ENCODE peak calls at places on chromosomes 7 and 10, in seven cellular contexts. Z is stomach; Q is CD8-positive, alpha-beta T cell; T is cardiac fibroblast; W is WERI-Rb-1; M is hepatocyte; K is foreskin fibroblast. F is an unnamed sample.

GRCh38 chr10:65194555-65194954 is 1673.4 kb downstream of the REEP3 start:
- DNase-seq in Z (no peak), Q (no peak), T (peak), W (no peak), M (peak), K (no peak), F (no peak)

GRCh38 chr10:50310560-50311174 is 59.4 kb upstream of the ASAH2 start:
- DNase-seq in Z (no peak), Q (no peak), T (no peak), W (peak), M (peak), K (no peak), F (peak)

GRCh38 chr10:102449321-102450123 is 1.8 kb downstream of the C10orf95 start:
- DNase-seq in Z (peak), Q (peak), T (peak), W (peak), M (peak), K (peak), F (peak)

GRCh38 chr10:9869777-9870176 is 1147.9 kb upstream of the CELF2 start:
- DNase-seq in Z (no peak), Q (peak), T (no peak), W (no peak), M (no peak), K (no peak), F (no peak)

GRCh38 chr10:84783386-84783785 is 455.0 kb downstream of the CCSER2 start:
- DNase-seq in Z (no peak), Q (no peak), T (peak), W (peak), M (peak), K (no peak), F (peak)

GRCh38 chr7:27933691-27934565 is 194.0 kb downstream of the TAX1BP1 start:
- DNase-seq in Z (no peak), Q (no peak), T (no peak), W (no peak), M (no peak), K (peak), F (no peak)

GRCh38 chr7:54992876-54993490 is 25.8 kb upstream of the EGFR start:
- DNase-seq in Z (no peak), Q (no peak), T (peak), W (no peak), M (no peak), K (peak), F (no peak)

GRCh38 chr7:142485617-142486226 is 227.9 kb upstream of the PRSS58 start:
- DNase-seq in Z (no peak), Q (peak), T (no peak), W (peak), M (no peak), K (no peak), F (peak)

DNA sequence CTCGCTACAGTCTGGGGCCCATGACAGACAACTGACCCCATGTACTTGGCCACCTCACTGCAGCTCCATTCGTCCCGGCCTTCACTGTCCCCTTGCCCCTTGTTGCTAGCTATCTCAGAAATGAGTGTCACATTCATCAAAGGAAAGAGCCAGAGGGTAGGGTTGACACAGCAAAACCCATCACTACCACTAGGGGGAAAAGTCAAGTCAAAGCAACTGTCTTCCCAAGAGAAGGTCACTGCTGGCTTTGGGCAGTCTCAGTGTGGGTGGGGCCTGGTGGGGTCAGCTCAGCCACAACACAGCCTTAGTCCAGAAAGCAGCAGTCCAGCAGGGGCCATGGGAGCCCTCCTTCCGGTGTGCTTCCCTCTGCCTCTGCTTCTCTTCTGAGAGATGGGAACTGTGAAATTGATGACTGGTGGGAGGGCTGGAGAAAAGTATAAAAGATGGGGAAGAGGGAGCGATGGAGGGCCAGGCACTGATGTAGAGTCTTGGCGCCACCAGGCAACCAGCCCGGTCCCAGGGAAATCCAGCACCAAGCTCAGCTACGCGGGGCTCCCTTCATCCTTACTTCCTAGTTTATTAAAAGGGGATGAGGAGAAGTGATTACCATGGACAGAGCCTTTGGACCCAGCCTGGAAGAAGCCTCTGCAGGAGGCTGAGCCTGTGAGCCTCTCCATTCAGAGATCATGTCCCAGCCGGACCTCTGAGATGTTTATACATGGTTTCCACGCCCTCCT is 58.0 kb downstream of the PLXNA4 start:
- DNase-seq in Z (no peak), Q (no peak), T (no peak), W (peak), M (no peak), K (peak), F (peak)
- TF ChIP-seq CTCF in Z (peak), Q (peak), T (peak), W (peak), M (peak), K (peak), F (peak)

GRCh38 chr10:131678613-131679012 is 222.2 kb upstream of the PPP2R2D start:
- DNase-seq in Z (no peak), Q (no peak), T (no peak), W (no peak), M (no peak), K (no peak), F (no peak)
- TF ChIP-seq CTCF in Z (no peak), Q (no peak), T (no peak), W (no peak), M (no peak), K (no peak), F (no peak)

DNA sequence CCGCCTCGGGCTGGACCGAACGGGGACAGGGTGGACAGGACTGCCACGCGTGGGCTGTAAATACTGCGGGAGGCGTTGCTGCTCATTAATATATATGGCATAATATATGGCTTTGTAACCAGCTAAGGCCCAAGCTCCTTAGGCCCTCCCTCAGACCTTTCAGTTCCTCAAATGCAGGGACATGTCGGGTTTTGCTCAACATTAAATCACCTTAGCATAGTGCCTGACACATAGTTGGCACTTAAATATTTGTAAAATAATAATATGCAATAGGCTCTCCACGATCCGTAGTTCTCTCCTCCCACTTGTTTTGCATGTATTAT is 419 bp upstream of the TMEM168 start:
- DNase-seq in Z (no peak), Q (no peak), T (peak), W (no peak), M (no peak), K (no peak), F (no peak)
- TF ChIP-seq CTCF in Z (no peak), Q (no peak), T (no peak), W (no peak), M (no peak), K (no peak), F (no peak)

GRCh38 chr7:134553976-134554375 is 5.1 kb downstream of the AKR1B15 start:
- DNase-seq in Z (peak), Q (no peak), T (no peak), W (peak), M (peak), K (peak), F (no peak)
- TF ChIP-seq CTCF in Z (peak), Q (no peak), T (peak), W (peak), M (peak), K (no peak), F (no peak)

DNA sequence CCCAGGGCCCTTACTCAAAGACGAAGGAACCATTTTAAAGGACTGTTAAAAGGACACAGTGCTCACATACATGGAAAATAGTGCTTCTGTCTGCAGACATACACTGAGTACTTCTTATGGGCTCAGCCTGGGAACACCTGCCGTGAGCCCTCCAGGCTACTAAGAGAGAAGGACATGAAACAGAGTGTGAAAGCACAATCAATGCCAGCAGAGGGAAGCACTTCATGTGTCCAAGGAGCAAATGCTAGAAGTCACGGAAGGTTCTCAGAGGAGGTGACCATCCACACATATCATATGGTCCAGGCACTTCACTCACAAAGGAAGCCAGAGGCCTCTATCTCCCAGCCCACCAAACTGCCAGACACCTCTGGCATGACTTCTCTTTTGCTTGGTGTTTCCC is 15.5 kb downstream of the ELMO1 start:
- DNase-seq in Z (no peak), Q (no peak), T (no peak), W (peak), M (no peak), K (no peak), F (no peak)
- TF ChIP-seq CTCF in Z (no peak), Q (no peak), T (no peak), W (peak), M (peak), K (no peak), F (no peak)

F was measured in endothelial cell.